ENCODE peak calls at places on chromosomes 2 and 18, in four cellular contexts. Z is body of pancreas, H is HepG2, G is breast epithelium. E is an unnamed sample.

GRCh38 chr2:64609229-64609994 is 44.3 kb downstream of the SERTAD2 start:
- DNase-seq in G (no peak), Z (peak), H (no peak), E (peak)

GRCh38 chr18:10856146-10856545 is 293.2 kb downstream of the PIEZO2 start:
- DNase-seq in H (no peak), Z (no peak), G (no peak), E (no peak)

GRCh38 chr2:238313991-238314350 is 6.3 kb upstream of the TRAF3IP1 start:
- DNase-seq in Z (no peak), G (no peak), H (no peak), E (no peak)

GRCh38 chr18:321839-322467 is 54.1 kb upstream of the THOC1 start:
- DNase-seq in H (no peak), G (no peak), Z (no peak), E (no peak)

GRCh38 chr2:157233506-157233905 is 24.0 kb upstream of the GALNT5 start:
- DNase-seq in Z (no peak), G (no peak), H (no peak), E (no peak)

GRCh38 chr2:108367776-108368175 is 10.0 kb upstream of the SULT1C4 start:
- DNase-seq in H (no peak), Z (no peak), G (no peak), E (no peak)

GRCh38 chr2:77161009-77161408 is 361.2 kb downstream of the LRRTM4 start:
- DNase-seq in G (no peak), Z (no peak), H (peak), E (no peak)

GRCh38 chr2:150404147-150404546 is 83.3 kb downstream of the RND3 start:
- DNase-seq in G (no peak), H (no peak), Z (no peak), E (no peak)

GRCh38 chr2:60796573-60797509 is 40.8 kb downstream of the PAPOLG start:
- DNase-seq in G (no peak), Z (no peak), H (no peak), E (no peak)

GRCh38 chr2:40034198-40034597 is 255.1 kb upstream of the THUMPD2 start:
- DNase-seq in G (no peak), Z (no peak), H (no peak), E (no peak)

GRCh38 chr2:186429095-186429494 is 57.0 kb upstream of the ZC3H15 start:
- DNase-seq in H (no peak), Z (no peak), G (no peak), E (no peak)

GRCh38 chr2:118800736-118801135 is 46.7 kb downstream of the EN1 start:
- DNase-seq in H (no peak), G (no peak), Z (no peak), E (no peak)

GRCh38 chr2:11343626-11344341 is 652 bp downstream of the ROCK2 start:
- DNase-seq in G (peak), Z (peak), H (peak), E (peak)

GRCh38 chr2:7666561-7667259 is 749.5 kb downstream of the RNF144A start:
- DNase-seq in H (no peak), G (no peak), Z (no peak), E (no peak)

GRCh38 chr18:62437520-62438329 is 85.1 kb upstream of the ZCCHC2 start:
- DNase-seq in Z (no peak), G (peak), H (no peak), E (peak)

GRCh38 chr2:26179446-26179907 is 6.6 kb downstream of the GAREM2 start:
- DNase-seq in Z (no peak), H (no peak), G (no peak), E (no peak)

GRCh38 chr2:3291750-3292149 is 85.9 kb downstream of the EIPR1 start:
- DNase-seq in G (no peak), H (no peak), Z (no peak), E (no peak)

GRCh38 chr2:65922794-65923193 is 490.4 kb upstream of the SPRED2 start:
- DNase-seq in G (peak), Z (peak), H (no peak), E (no peak)

GRCh38 chr2:119223521-119224390 is at the start of gene STEAP3:
- DNase-seq in G (peak), Z (peak), H (peak), E (peak)

GRCh38 chr2:1822341-1822740 is 78.0 kb upstream of the PXDN start:
- DNase-seq in G (no peak), H (no peak), Z (no peak), E (no peak)

GRCh38 chr2:80887923-80888322 is 583.4 kb upstream of the LRRTM1 start:
- DNase-seq in G (no peak), H (no peak), Z (no peak), E (no peak)

GRCh38 chr18:79935098-79935480 is 16.4 kb downstream of the SLC66A2 start:
- DNase-seq in Z (no peak), H (no peak), G (no peak), E (no peak)

GRCh38 chr2:239687441-239687840 is 286.6 kb upstream of the HDAC4 start:
- DNase-seq in G (no peak), H (no peak), Z (no peak), E (no peak)

GRCh38 chr2:161919873-161920272 is 154.1 kb downstream of the DPP4 start:
- DNase-seq in G (no peak), Z (no peak), H (no peak), E (no peak)

GRCh38 chr2:74316616-74317295 is 26.5 kb downstream of the SLC4A5 start:
- DNase-seq in H (peak), G (no peak), Z (no peak), E (no peak)

GRCh38 chr2:168912466-168913170 is 11.5 kb downstream of the G6PC2 start:
- DNase-seq in Z (peak), H (no peak), G (peak), E (peak)

GRCh38 chr18:64380117-64380516 is 231.2 kb upstream of the LINC00305 start:
- DNase-seq in G (no peak), Z (no peak), H (no peak), E (no peak)

GRCh38 chr2:200373196-200373595 is 66.7 kb downstream of the SPATS2L start:
- DNase-seq in G (no peak), H (no peak), Z (no peak), E (no peak)

GRCh38 chr2:196957881-196958525 is 31.5 kb upstream of the PGAP1 start:
- DNase-seq in Z (no peak), G (no peak), H (no peak), E (no peak)

GRCh38 chr2:185393091-185393490 is 345.5 kb upstream of the FSIP2 start:
- DNase-seq in G (no peak), Z (no peak), H (no peak), E (no peak)

GRCh38 chr2:28317390-28317789 is 75.3 kb upstream of the FOSL2 start:
- DNase-seq in G (no peak), H (no peak), Z (no peak), E (no peak)

GRCh38 chr2:219352448-219353023 is 20.0 kb upstream of the RESP18 start:
- DNase-seq in H (peak), Z (peak), G (no peak), E (peak)

GRCh38 chr2:180790891-180791290 is 189.5 kb upstream of the UBE2E3 start:
- DNase-seq in H (no peak), Z (no peak), G (no peak), E (no peak)

GRCh38 chr2:31319391-31320175 is 85.6 kb downstream of the EHD3 start:
- DNase-seq in H (no peak), G (peak), Z (no peak), E (peak)

GRCh38 chr18:44789704-44790103 is 109.0 kb downstream of the SETBP1 start:
- DNase-seq in G (no peak), Z (no peak), H (peak), E (peak)

GRCh38 chr2:206392118-206392517 is 51.2 kb upstream of the ADAM23 start:
- DNase-seq in H (peak), Z (no peak), G (no peak), E (no peak)

GRCh38 chr18:13579874-13580273 is 146.5 kb downstream of the FAM210A start:
- DNase-seq in Z (no peak), H (no peak), G (no peak), E (no peak)

GRCh38 chr2:69075486-69075885 is 62.5 kb downstream of the ANTXR1 start:
- DNase-seq in Z (no peak), G (no peak), H (no peak), E (no peak)
- TF ChIP-seq CTCF in Z (no peak), G (no peak), H (no peak), E (no peak)

GRCh38 chr18:2518473-2518872 is 52.8 kb downstream of the METTL4 start:
- DNase-seq in Z (no peak), G (no peak), H (no peak), E (no peak)
- TF ChIP-seq POLR2A in Z (no peak), G (no peak), H (no peak), E (no peak)

GRCh38 chr2:201965550-201965949 is 68.1 kb upstream of the FZD7 start:
- DNase-seq in Z (no peak), G (no peak), H (peak), E (no peak)
- TF ChIP-seq CTCF in Z (no peak), G (no peak), H (peak), E (no peak)

DNA sequence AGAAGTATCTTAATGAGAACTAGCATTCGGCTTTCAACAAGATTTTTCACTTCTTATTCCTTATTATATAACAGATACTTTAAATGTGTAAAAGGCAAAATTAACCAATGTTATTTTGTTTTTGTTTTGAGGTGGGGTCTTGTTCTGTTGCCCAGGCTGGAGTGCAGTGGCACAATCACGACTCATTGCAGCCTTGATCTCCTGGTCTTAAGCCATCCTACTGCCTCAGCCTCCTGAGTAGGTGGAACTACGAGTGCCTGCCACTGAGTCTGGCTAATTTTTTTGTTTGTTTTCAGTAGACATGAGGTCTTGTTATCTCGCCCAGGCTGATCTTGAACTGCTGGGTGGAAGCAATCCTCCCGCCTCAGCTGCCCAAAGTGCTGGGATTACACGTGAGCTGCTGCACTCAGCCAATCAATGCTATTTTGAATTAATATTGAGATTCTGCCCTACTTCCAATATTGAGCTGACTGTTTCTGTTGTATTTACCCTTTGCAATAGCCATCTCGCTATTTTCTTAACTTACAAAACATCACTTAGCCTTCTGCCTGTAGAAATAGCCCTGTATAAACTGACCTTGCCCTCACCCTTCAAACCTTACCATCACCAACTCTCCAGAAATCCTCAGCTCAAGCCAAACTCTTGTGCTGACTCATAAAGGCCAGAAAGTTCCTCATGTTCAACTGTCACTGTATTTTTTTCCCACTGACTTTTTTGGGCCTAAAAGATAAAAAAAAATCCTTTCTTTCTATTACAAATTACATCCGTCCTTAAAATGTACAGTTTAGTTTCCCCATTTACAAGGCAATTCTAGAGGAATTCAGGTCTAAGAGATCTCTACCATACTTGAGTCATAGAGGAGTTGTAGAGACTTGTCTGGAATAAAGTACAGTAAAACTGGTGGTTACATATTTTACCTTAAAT is 94.3 kb downstream of the OLA1 start:
- DNase-seq in Z (no peak), G (no peak), H (no peak), E (no peak)
- TF ChIP-seq POLR2A in Z (no peak), G (no peak), H (no peak), E (no peak)

DNA sequence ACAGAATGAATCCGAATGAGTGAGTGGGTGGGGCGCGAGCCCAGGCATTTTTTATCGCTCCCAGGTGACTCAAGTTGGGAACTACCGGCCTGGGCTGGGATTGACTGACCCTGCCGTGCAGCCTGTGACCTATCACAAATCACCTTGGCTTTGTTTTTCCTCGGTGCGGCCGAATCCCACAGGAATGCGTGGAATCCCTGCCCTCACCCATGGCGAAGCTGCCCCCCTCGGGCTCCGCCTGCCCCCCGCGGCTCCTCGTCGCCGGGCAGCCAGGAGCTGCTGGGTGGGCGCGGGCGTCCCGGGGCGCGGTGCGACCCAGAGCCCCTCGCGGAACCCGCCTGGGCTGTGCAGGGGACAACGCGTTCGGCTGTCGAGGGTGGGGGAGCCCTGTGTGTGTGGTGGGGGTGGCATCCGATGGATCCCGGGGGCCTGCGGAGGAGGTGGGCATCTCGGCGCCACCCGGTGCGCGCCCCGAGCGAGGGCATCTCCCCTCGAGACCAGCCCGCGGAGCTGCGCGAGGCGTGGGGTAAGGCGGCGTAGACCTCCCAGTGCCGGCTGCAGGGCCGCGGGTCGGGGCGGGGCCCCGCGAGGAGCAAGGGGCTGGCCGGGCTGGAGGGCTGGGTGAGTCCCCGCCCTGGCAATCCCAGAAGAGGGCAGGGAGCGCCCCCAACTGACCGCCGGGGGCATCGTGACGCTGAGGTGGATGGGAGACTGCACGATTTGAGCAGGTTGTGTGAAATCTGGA is 16.5 kb downstream of the B3GNT7 start:
- DNase-seq in Z (peak), G (peak), H (peak), E (peak)
- TF ChIP-seq CTCF in Z (peak), G (peak), H (peak), E (peak)

GRCh38 chr2:176001903-176002683 is at the start of gene LNPK:
- DNase-seq in Z (peak), H (peak), G (peak), E (peak)
- TF ChIP-seq POLR2A in Z (peak), H (peak), G (peak), E (peak)

GRCh38 chr18:22320155-22320554 is 97.6 kb downstream of the CTAGE1 start:
- DNase-seq in H (no peak), Z (no peak), G (no peak), E (no peak)
- TF ChIP-seq CTCF in H (no peak), Z (no peak), G (no peak), E (no peak)

GRCh38 chr2:127074358-127074757 is 32.6 kb downstream of the BIN1 start:
- DNase-seq in G (no peak), Z (no peak), H (no peak), E (no peak)
- TF ChIP-seq POLR2A in G (no peak), Z (no peak), H (no peak), E (no peak)

E was measured in heart left ventricle.